ENCODE peak calls at places on chromosome 9, in ten cellular contexts. V, S, T, N, H, X, L, B, Q and E are unnamed samples. For H3K4me1, the result is how much of the 10 kb centered on the place peaks cover.

GRCh38 chr9:73451003-73451402 is 299.3 kb downstream of the ANXA1 start:
- DNase-seq in V (no peak), S (no peak), T (peak), N (no peak), H (no peak), X (no peak), L (no peak), B (peak), Q (no peak), E (no peak)

GRCh38 chr9:6199596-6199995 is 16.0 kb upstream of the IL33 start:
- DNase-seq in V (no peak), S (no peak), T (no peak), N (no peak), H (no peak), X (no peak), L (no peak), B (no peak), Q (no peak), E (no peak)

GRCh38 chr9:127520941-127521918 is 69.9 kb downstream of the LRSAM1 start:
- DNase-seq in V (peak), S (peak), T (peak), N (no peak), H (no peak), X (no peak), L (no peak), B (no peak), Q (no peak), E (peak)

GRCh38 chr9:79383096-79383495 is 188.7 kb upstream of the TLE4 start:
- DNase-seq in V (no peak), S (no peak), T (no peak), N (no peak), H (no peak), X (no peak), L (no peak), B (no peak), Q (no peak), E (no peak)

GRCh38 chr9:121266906-121267650 is 884 bp upstream of the GSN start:
- DNase-seq in V (no peak), S (no peak), T (peak), N (no peak), H (peak), X (no peak), L (no peak), B (no peak), Q (peak), E (no peak)

GRCh38 chr9:90969021-90969675 is 167.5 kb downstream of the SYK start:
- DNase-seq in V (no peak), S (no peak), T (no peak), N (no peak), H (no peak), X (no peak), L (no peak), B (no peak), Q (no peak), E (no peak)

GRCh38 chr9:89596937-89597555 is 7.8 kb upstream of the GADD45G start:
- DNase-seq in V (no peak), S (no peak), T (no peak), N (no peak), H (no peak), X (no peak), L (no peak), B (no peak), Q (no peak), E (no peak)

GRCh38 chr9:89291741-89292140 is 19.3 kb upstream of the CKS2 start:
- DNase-seq in V (no peak), S (no peak), T (no peak), N (no peak), H (no peak), X (no peak), L (no peak), B (no peak), Q (no peak), E (no peak)

GRCh38 chr9:110767559-110768063 is 99.0 kb downstream of the MUSK start:
- DNase-seq in V (no peak), S (no peak), T (peak), N (no peak), H (peak), X (peak), L (peak), B (no peak), Q (no peak), E (peak)

GRCh38 chr9:101359679-101360078 is 25.1 kb downstream of the BAAT start:
- DNase-seq in V (no peak), S (no peak), T (no peak), N (no peak), H (no peak), X (no peak), L (no peak), B (no peak), Q (no peak), E (no peak)

GRCh38 chr9:89444212-89444611 is 53.7 kb downstream of the SEMA4D start:
- DNase-seq in V (no peak), S (no peak), T (no peak), N (peak), H (no peak), X (no peak), L (no peak), B (no peak), Q (no peak), E (no peak)

GRCh38 chr9:113808391-113809191 is 67.5 kb upstream of the ZNF618 start:
- DNase-seq in V (no peak), S (peak), T (peak), N (no peak), H (peak), X (peak), L (peak), B (no peak), Q (no peak), E (no peak)

GRCh38 chr9:1726993-1727759 is 288.0 kb upstream of the SMARCA2 start:
- DNase-seq in V (no peak), S (no peak), T (no peak), N (no peak), H (no peak), X (no peak), L (no peak), B (peak), Q (no peak), E (no peak)

GRCh38 chr9:123251324-123251723 is 17.1 kb downstream of the STRBP start:
- DNase-seq in V (no peak), S (no peak), T (no peak), N (no peak), H (no peak), X (no peak), L (no peak), B (no peak), Q (no peak), E (no peak)

GRCh38 chr9:123251741-123252140 is 16.6 kb downstream of the STRBP start:
- DNase-seq in V (no peak), S (no peak), T (no peak), N (no peak), H (no peak), X (no peak), L (peak), B (no peak), Q (no peak), E (no peak)

GRCh38 chr9:123250504-123250903 is 17.9 kb downstream of the STRBP start:
- DNase-seq in V (no peak), S (no peak), T (no peak), N (no peak), H (no peak), X (no peak), L (no peak), B (no peak), Q (no peak), E (no peak)

GRCh38 chr9:123255718-123256117 is 12.7 kb downstream of the STRBP start:
- DNase-seq in V (no peak), S (no peak), T (no peak), N (no peak), H (no peak), X (no peak), L (no peak), B (no peak), Q (no peak), E (no peak)

GRCh38 chr9:123253204-123253603 is 15.2 kb downstream of the STRBP start:
- DNase-seq in V (no peak), S (no peak), T (no peak), N (no peak), H (no peak), X (no peak), L (no peak), B (no peak), Q (no peak), E (no peak)
- H3K4me3 ChIP-seq in V (no peak), S (no peak), T (no peak), N (no peak), H (no peak), X (no peak), L (no peak), B (no peak), Q (no peak), E (no peak)

GRCh38 chr9:116544896-116545295 is 142.2 kb upstream of the TRIM32 start:
- DNase-seq in V (no peak), S (no peak), T (no peak), N (no peak), H (no peak), X (no peak), L (no peak), B (no peak), Q (no peak), E (no peak)

GRCh38 chr9:116549786-116550660 is 137.1 kb upstream of the TRIM32 start:
- DNase-seq in V (no peak), S (no peak), T (peak), N (no peak), H (no peak), X (no peak), L (no peak), B (no peak), Q (no peak), E (no peak)

GRCh38 chr9:116549061-116549664 is 137.9 kb upstream of the TRIM32 start:
- DNase-seq in V (peak), S (peak), T (peak), N (no peak), H (peak), X (peak), L (peak), B (no peak), Q (peak), E (peak)

GRCh38 chr9:116547729-116548426 is 139.2 kb upstream of the TRIM32 start:
- DNase-seq in V (no peak), S (no peak), T (no peak), N (no peak), H (no peak), X (no peak), L (no peak), B (no peak), Q (no peak), E (no peak)

GRCh38 chr9:116546711-116547581 is 140.2 kb upstream of the TRIM32 start:
- DNase-seq in V (no peak), S (no peak), T (peak), N (no peak), H (no peak), X (no peak), L (peak), B (no peak), Q (no peak), E (no peak)
- H3K4me1 ChIP-seq in V (under half), S (under half), T (under half), N (under half), H (under half), X (under half), L (under half), B (under half), Q (under half), E (under half)

GRCh38 chr9:96420468-96421219 is 2.5 kb upstream of the ZNF367 start:
- DNase-seq in V (peak), S (no peak), T (peak), N (no peak), H (peak), X (peak), L (no peak), B (peak), Q (peak), E (no peak)
- H3K4me3 ChIP-seq in V (no peak), S (no peak), T (no peak), N (no peak), H (no peak), X (no peak), L (no peak), B (no peak), Q (no peak), E (no peak)

GRCh38 chr9:16276866-16277265 is 593.6 kb downstream of the BNC2 start:
- DNase-seq in V (no peak), S (no peak), T (no peak), N (no peak), H (no peak), X (no peak), L (no peak), B (no peak), Q (no peak), E (peak)
- H3K4me1 ChIP-seq in V (under half), S (under half), T (under half), N (under half), H (under half), X (under half), L (under half), B (under half), Q (under half), E (under half)

GRCh38 chr9:84874583-84874982 is 205.1 kb downstream of the NTRK2 start:
- DNase-seq in V (no peak), S (no peak), T (peak), N (no peak), H (no peak), X (no peak), L (no peak), B (no peak), Q (no peak), E (no peak)
- H3K4me3 ChIP-seq in V (no peak), S (no peak), T (no peak), N (no peak), H (no peak), X (no peak), L (no peak), B (no peak), Q (no peak), E (no peak)

GRCh38 chr9:35905912-35906679 is at the start of gene HRCT1:
- DNase-seq in V (peak), S (peak), T (peak), N (no peak), H (peak), X (peak), L (peak), B (no peak), Q (peak), E (peak)

GRCh38 chr9:35909274-35909673 is at the start of gene SPAAR:
- DNase-seq in V (no peak), S (no peak), T (no peak), N (no peak), H (no peak), X (no peak), L (no peak), B (no peak), Q (no peak), E (peak)

GRCh38 chr9:35908484-35909125 is 685 bp upstream of the SPAAR start:
- DNase-seq in V (no peak), S (no peak), T (no peak), N (no peak), H (peak), X (peak), L (peak), B (no peak), Q (no peak), E (peak)

GRCh38 chr9:35906923-35907699 is 1.1 kb downstream of the HRCT1 start:
- DNase-seq in V (no peak), S (peak), T (peak), N (no peak), H (peak), X (peak), L (peak), B (peak), Q (peak), E (peak)

DNA sequence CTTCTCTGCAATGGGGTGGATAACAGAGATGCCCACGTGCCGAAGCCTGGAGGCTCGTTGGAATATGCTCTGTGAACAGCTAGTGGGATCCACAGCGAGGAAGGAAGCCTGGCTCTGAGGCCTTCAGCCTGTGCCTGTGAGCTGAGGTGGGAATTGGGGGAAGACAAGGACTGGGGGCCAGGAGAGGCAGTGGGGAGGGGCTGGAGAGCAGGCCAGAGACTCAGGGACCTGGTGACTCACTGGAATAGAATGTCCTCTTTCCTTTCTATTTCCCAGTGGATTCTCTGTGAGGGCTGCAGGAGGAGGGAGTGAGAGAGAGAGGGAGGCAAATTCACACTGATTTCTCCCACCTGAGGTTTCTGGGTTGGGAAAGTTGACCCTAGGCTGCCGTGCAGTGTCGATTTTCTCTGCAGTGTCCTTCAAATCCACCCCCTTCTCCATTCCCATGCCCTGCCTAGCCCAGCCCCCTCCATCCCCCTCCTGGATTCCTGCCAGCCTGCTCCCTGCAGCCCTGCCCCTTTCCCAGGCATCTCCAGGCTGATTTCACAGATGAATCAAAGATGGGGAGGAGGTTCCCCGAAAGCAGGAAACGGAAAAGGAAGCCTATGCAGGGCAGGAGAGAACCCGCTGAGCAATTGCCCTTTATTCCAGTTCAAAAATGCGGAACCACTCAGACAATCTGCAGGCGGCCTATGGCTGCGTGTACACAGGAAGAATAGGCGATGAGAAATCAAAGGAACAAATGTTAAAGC is 1.4 kb upstream of the SPAAR start:
- DNase-seq in V (peak), S (peak), T (peak), N (no peak), H (peak), X (peak), L (peak), B (peak), Q (peak), E (peak)
- H3K4me1 ChIP-seq in V (under half), S (under half), T (under half), N (half or more), H (half or more), X (under half), L (half or more), B (under half), Q (under half), E (under half)

GRCh38 chr9:130327070-130327780 is 61.7 kb downstream of the HMCN2 start:
- DNase-seq in V (no peak), S (no peak), T (no peak), N (no peak), H (no peak), X (peak), L (no peak), B (peak), Q (no peak), E (peak)

GRCh38 chr9:130327781-130328348 is 62.3 kb downstream of the HMCN2 start:
- DNase-seq in V (no peak), S (no peak), T (peak), N (no peak), H (peak), X (peak), L (no peak), B (no peak), Q (peak), E (peak)

GRCh38 chr9:130330202-130330601 is 64.6 kb downstream of the HMCN2 start:
- DNase-seq in V (no peak), S (no peak), T (no peak), N (no peak), H (no peak), X (no peak), L (no peak), B (no peak), Q (no peak), E (peak)

GRCh38 chr9:130329061-130329460 is 63.5 kb downstream of the HMCN2 start:
- DNase-seq in V (no peak), S (no peak), T (no peak), N (no peak), H (no peak), X (no peak), L (no peak), B (no peak), Q (no peak), E (no peak)

DNA sequence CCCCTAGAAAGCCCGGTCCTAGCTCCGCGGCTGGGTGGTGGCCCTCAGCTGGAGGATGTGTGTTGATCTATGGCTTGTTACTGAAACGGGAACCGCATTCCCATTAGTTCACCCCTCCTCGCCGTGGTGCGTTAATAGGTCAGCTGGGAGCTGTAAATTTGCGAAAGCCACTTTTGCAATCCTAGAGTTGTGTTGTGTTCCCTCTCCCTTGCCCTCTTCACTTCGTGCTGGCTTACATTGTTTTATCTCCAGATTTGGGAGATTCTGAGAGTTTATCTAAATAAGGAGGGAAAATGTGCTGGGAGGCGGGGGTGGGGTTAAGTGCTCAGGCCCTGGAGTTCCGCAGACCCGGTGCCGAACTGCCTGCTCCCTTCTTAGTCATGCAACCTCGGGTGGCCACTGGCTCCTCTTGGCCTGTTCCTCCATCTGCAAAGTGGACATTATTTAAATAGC is 62.8 kb downstream of the HMCN2 start:
- DNase-seq in V (no peak), S (no peak), T (peak), N (no peak), H (peak), X (peak), L (peak), B (no peak), Q (peak), E (peak)
- H3K4me3 ChIP-seq in V (no peak), S (no peak), T (no peak), N (no peak), H (no peak), X (no peak), L (no peak), B (no peak), Q (peak), E (no peak)

GRCh38 chr9:33158555-33159057 is 8.5 kb downstream of the B4GALT1 start:
- DNase-seq in V (no peak), S (no peak), T (no peak), N (no peak), H (no peak), X (no peak), L (peak), B (no peak), Q (no peak), E (no peak)

GRCh38 chr9:33161011-33161588 is 6.0 kb downstream of the B4GALT1 start:
- DNase-seq in V (peak), S (peak), T (peak), N (peak), H (peak), X (peak), L (peak), B (peak), Q (peak), E (peak)

GRCh38 chr9:33159058-33159759 is 7.9 kb downstream of the B4GALT1 start:
- DNase-seq in V (no peak), S (peak), T (no peak), N (peak), H (peak), X (peak), L (peak), B (no peak), Q (no peak), E (peak)

GRCh38 chr9:33157960-33158359 is 9.2 kb downstream of the B4GALT1 start:
- DNase-seq in V (no peak), S (no peak), T (no peak), N (no peak), H (no peak), X (no peak), L (no peak), B (peak), Q (no peak), E (no peak)

GRCh38 chr9:33159760-33160127 is 7.4 kb downstream of the B4GALT1 start:
- DNase-seq in V (peak), S (peak), T (peak), N (peak), H (peak), X (no peak), L (peak), B (no peak), Q (peak), E (no peak)
- H3K4me1 ChIP-seq in V (half or more), S (under half), T (half or more), N (half or more), H (half or more), X (under half), L (half or more), B (under half), Q (half or more), E (half or more)

GRCh38 chr9:136307215-136307750 is 3.4 kb upstream of the CCDC187 start:
- DNase-seq in V (no peak), S (no peak), T (no peak), N (no peak), H (no peak), X (no peak), L (no peak), B (no peak), Q (no peak), E (no peak)

GRCh38 chr9:136309806-136310220 is 5.9 kb upstream of the CCDC187 start:
- DNase-seq in V (no peak), S (no peak), T (no peak), N (no peak), H (no peak), X (no peak), L (no peak), B (no peak), Q (no peak), E (no peak)

GRCh38 chr9:136306691-136307208 is 2.9 kb upstream of the CCDC187 start:
- DNase-seq in V (no peak), S (no peak), T (no peak), N (no peak), H (no peak), X (no peak), L (no peak), B (peak), Q (no peak), E (peak)

GRCh38 chr9:136309101-136309801 is 5.4 kb upstream of the CCDC187 start:
- DNase-seq in V (no peak), S (no peak), T (no peak), N (peak), H (no peak), X (no peak), L (no peak), B (no peak), Q (no peak), E (peak)

GRCh38 chr9:136308262-136309053 is 4.6 kb upstream of the CCDC187 start:
- DNase-seq in V (no peak), S (no peak), T (no peak), N (no peak), H (no peak), X (no peak), L (no peak), B (no peak), Q (no peak), E (no peak)
- H3K4me3 ChIP-seq in V (no peak), S (no peak), T (no peak), N (no peak), H (no peak), X (no peak), L (no peak), B (no peak), Q (no peak), E (no peak)

DNA sequence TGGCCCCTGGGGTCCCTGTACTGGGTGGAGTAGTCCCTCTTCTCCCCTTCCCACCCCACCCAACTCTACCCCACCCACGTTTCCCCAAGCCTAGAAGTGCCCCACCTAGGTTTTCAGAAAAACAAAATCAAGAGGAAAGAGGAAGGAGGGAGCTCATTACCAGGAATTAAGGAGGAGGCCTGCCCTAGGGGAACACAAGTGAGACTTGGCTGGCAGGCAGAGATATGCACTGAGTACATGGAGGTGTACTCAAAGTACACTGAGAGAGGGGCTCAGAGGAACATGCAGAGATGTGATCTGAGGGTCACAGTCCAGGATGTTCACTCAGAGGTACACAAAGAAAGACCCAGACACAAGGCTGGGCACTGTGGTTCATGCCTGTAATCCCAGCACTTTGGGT is 10.2 kb downstream of the AQP3 start:
- DNase-seq in V (no peak), S (no peak), T (no peak), N (no peak), H (no peak), X (no peak), L (no peak), B (no peak), Q (no peak), E (no peak)
- H3K4me1 ChIP-seq in V (under half), S (under half), T (under half), N (under half), H (under half), X (under half), L (under half), B (under half), Q (under half), E (under half)